ENCODE peak calls at places on chromosomes 5 and 9, in seven cellular contexts. Z is kidney, Q is heart left ventricle, A is breast epithelium, R is psoas muscle, M is HCT116, I is A549. F is an unnamed sample.

GRCh38 chr5:126003309-126003708 is 419.9 kb upstream of the GRAMD2B start:
- DNase-seq in Z (peak; percentile 61), A (no peak), M (no peak), Q (peak; percentile 54), R (no peak), I (no peak), F (no peak)

GRCh38 chr5:175252234-175252805 is 191.7 kb downstream of the DRD1 start:
- DNase-seq in Q (no peak), Z (no peak), A (no peak), R (no peak), M (no peak), I (no peak), F (no peak)

GRCh38 chr9:125655074-125655633 is 51.9 kb downstream of the MAPKAP1 start:
- DNase-seq in R (no peak), Q (no peak), I (no peak), M (no peak), Z (no peak), A (no peak), F (no peak)

GRCh38 chr9:137969008-137969407 is 91.4 kb downstream of the CACNA1B start:
- DNase-seq in I (no peak), R (peak; percentile 28), Z (peak; percentile 35), M (no peak), A (no peak), Q (no peak), F (no peak)

GRCh38 chr5:140631063-140631462 is 1.9 kb downstream of the CD14 start:
- DNase-seq in I (no peak), Q (no peak), A (no peak), Z (no peak), M (no peak), R (no peak), F (no peak)

GRCh38 chr5:90434116-90434714 is 24.7 kb upstream of the CETN3 start:
- DNase-seq in M (peak; percentile 31), A (no peak), Q (peak; percentile 31), Z (no peak), I (no peak), R (peak; percentile 56), F (no peak)

GRCh38 chr5:73801736-73802135 is 175.7 kb downstream of the ARHGEF28 start:
- DNase-seq in M (no peak), I (no peak), Z (no peak), Q (no peak), R (no peak), A (no peak), F (no peak)

GRCh38 chr5:9056046-9056445 is 489.8 kb downstream of the SEMA5A start:
- DNase-seq in R (no peak), M (no peak), Q (no peak), Z (no peak), A (no peak), I (no peak), F (no peak)

GRCh38 chr5:54362992-54363630 is 52.7 kb upstream of the ARL15 start:
- DNase-seq in Q (no peak), R (no peak), M (no peak), Z (no peak), I (no peak), A (no peak), F (no peak)

GRCh38 chr5:139915834-139916233 is 120.2 kb downstream of the PSD2 start:
- DNase-seq in Q (no peak), A (no peak), Z (no peak), M (no peak), R (no peak), I (no peak), F (no peak)

GRCh38 chr5:127994087-127994660 is 89.4 kb upstream of the SLC12A2 start:
- DNase-seq in Q (no peak), R (no peak), M (no peak), Z (no peak), A (no peak), I (no peak), F (no peak)

GRCh38 chr5:127987354-127988148 is 96.0 kb upstream of the SLC12A2 start:
- DNase-seq in R (no peak), Q (no peak), M (no peak), Z (no peak), I (no peak), A (no peak), F (no peak)

GRCh38 chr5:127985811-127986325 is 97.7 kb upstream of the SLC12A2 start:
- DNase-seq in Q (no peak), A (no peak), Z (no peak), R (no peak), I (no peak), M (no peak), F (no peak)

GRCh38 chr5:127993476-127993875 is 90.1 kb upstream of the SLC12A2 start:
- DNase-seq in I (no peak), Z (no peak), R (no peak), A (no peak), Q (no peak), M (no peak), F (no peak)

DNA sequence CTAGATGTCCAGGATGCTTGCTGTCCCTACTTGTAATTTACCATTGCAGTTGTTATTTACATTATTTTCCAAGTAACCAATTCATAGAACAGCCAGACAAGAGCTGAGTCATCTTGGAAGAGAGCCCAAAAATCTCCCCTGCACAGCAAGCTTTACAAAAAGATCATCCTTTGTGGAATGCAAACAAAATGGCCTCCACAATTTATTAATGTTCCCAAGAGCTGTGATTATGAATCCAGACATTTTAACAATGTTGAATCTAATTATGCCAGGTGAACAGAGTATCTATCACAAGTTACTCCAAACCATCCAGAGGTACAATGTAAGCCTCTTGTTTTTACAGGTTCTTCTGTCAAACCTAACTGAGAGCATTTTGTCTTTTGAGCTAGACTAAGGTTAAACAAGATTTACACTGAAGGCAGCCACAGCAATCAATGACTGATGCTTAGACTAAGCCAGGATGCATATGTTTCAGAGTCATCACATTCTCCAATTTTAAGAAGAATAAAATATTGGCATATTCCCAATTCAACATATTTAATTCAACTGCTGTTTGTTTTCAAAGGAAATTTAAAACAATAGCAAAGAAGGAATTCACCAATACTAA is 95.3 kb upstream of the SLC12A2 start:
- DNase-seq in M (peak; percentile 48), I (peak; percentile 38), Z (no peak), Q (no peak), A (no peak), R (no peak), F (no peak)
- H3K27ac ChIP-seq in M (peak overlapping the region; percentile 45), I (peak overlapping the region; percentile 80), Z (no peak overlapping the region), Q (no peak overlapping the region), A (no peak overlapping the region), R (no peak overlapping the region), F (no peak overlapping the region)

DNA sequence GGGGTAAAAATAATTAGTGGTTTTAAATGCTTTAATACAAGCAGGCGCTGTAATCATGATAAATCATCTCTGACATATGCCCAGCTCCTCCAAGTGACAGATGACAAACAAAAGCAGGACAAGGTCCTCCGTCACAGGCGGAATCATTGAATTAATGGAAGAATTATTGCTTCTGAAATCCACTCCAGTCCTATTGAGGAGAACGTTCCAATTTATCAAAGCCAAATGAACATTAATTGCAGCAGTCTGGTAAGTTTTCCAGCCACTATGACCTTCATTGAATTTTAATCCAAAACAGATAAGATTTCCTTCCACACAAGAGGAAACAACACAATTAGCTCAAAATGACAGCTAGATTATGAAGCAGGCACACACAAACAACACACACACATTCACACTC is 136.8 kb downstream of the ASTN2 start:
- DNase-seq in A (no peak), M (no peak), I (no peak), R (no peak), Q (no peak), Z (no peak), F (no peak)
- H3K4me3 ChIP-seq in A (no peak overlapping the region), M (no peak overlapping the region), I (no peak overlapping the region), R (no peak overlapping the region), Q (no peak overlapping the region), Z (no peak overlapping the region), F (no peak overlapping the region)

GRCh38 chr9:93204470-93205043 is 20.6 kb downstream of the WNK2 start:
- DNase-seq in M (no peak), R (peak; percentile 52), I (no peak), Z (no peak), A (no peak), Q (no peak), F (no peak)

GRCh38 chr9:93205045-93205768 is 21.3 kb downstream of the WNK2 start:
- DNase-seq in Z (peak; percentile 76), Q (peak; percentile 89), I (no peak), R (peak; percentile 87), A (no peak), M (no peak), F (no peak)

GRCh38 chr9:93206576-93207155 is 22.7 kb downstream of the WNK2 start:
- DNase-seq in Q (peak; percentile 65), M (no peak), R (peak; percentile 50), Z (peak; percentile 48), A (no peak), I (no peak), F (no peak)

GRCh38 chr9:93207326-93207814 is 23.4 kb downstream of the WNK2 start:
- DNase-seq in Q (peak; percentile 78), Z (peak; percentile 83), A (no peak), I (no peak), R (peak; percentile 84), M (no peak), F (no peak)

DNA sequence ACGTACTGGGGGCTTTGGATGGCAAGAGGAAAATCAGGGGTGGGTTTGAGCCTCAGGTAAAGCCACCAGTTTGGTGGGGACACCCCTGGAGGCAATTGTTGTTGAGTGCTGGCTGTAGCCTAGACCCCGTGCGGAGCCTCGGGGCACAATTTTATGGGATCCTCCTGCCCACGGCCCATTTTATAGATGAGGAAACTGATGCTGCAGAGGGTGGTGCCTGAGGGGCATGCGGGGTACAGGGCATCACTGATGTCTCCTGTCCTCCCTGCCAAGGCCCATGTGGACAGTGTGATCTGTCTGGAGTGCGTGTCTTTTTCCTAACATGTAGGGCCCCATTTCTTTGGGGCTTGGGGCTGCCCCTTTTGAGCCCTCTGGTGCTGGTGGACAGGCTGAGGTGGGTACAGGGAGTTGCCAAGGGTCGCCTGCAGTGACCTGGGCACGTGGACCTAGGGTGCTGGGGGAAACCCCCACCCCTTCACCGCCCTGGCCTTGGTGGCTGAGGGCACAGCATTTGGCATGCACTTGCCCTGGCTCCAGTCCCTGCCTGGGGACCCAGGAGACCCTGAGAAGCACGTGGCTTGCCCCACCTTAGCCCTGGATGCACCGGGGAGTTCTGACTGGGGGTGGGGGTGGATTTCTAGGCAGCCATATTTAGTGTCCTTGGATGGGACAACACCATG is 22.1 kb downstream of the WNK2 start:
- DNase-seq in A (no peak), Q (no peak), M (no peak), R (peak; percentile 56), Z (peak; percentile 71), I (no peak), F (no peak)
- H3K27ac ChIP-seq in A (no peak overlapping the region), Q (peak overlapping the region; percentile 88), M (no peak overlapping the region), R (peak overlapping the region; percentile 78), Z (no peak overlapping the region), I (no peak overlapping the region), F (peak overlapping the region; percentile 0)

DNA sequence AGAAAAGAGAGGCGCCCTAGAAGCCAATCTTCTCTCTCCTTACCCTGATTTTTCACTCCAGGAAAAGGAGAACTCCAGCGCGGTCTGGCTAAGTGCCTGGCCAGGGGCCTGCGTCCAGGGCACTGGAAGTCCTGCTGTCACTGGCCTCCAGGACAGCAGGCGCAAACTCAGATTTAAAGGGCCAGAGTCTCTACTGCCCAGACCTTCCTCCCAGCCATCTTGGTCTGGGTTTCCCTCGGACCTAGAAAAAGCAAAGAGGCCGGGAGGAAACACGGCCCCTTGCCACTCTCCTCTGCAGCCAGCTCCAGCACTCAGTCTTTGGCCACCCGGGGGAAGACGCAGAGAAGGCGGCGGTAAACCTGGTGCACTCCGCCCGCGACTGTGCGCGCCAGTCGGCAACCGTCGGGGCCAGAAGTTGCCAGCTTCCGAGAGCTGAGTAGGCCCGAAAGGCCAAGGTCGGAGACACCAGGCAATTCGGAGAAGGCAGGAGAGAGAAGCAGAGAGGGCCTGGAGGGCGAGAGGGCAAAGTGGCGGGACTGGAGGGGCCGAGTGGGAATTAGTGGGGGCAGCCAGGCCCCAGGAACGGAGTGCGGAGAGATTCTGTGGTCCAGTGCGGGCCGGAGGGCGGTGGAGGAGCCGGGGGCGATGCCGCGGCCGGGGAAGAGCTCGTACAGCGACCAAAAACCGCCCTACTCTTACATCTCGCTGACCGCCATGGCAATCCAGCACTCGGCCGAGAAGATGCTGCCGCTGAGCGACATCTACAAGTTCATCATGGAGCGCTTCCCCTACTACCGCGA is at the start of gene FOXB2:
- DNase-seq in Q (no peak), Z (no peak), M (no peak), A (no peak), I (no peak), R (no peak), F (no peak)
- H3K4me3 ChIP-seq in Q (no peak within 1 kb of the TSS), Z (no peak within 1 kb of the TSS), M (no peak within 1 kb of the TSS), A (peak within 1 kb of the TSS; percentile 26), I (peak within 1 kb of the TSS; percentile 41), R (peak within 1 kb of the TSS; percentile 51), F (no peak within 1 kb of the TSS)

F was measured in esophagus squamous epithelium.